ENCODE peak calls at places on chromosome 7, in nine cellular contexts. I is NCI-H446; S is stimulated activated CD4-positive, alpha-beta T cell treated with anti-CD3 and anti-CD28 coated beads, Interleukin-4, amount 100 ng/mL, for 4 hours; Z is activated naive CD4-positive, alpha-beta T cell; P is HuH-7; G is tibial nerve; D is WTC11; N is neuronal stem cell; M is heart left ventricle. V is an unnamed sample.

GRCh38 chr7:44811093-44811492 is 14.6 kb downstream of the PPIA start:
- DNase-seq in I (no peak), P (no peak), M (no peak), G (no peak), N (no peak), D (no peak), Z (no peak), S (no peak), V (no peak)

GRCh38 chr7:133207687-133208086 is 45.2 kb upstream of the EXOC4 start:
- DNase-seq in I (no peak), M (no peak), N (no peak), D (no peak), G (no peak), P (no peak), Z (no peak), S (no peak), V (no peak)

GRCh38 chr7:66748127-66748511 is 7.6 kb downstream of the RABGEF1 start:
- DNase-seq in P (no peak), M (no peak), S (no peak), G (no peak), I (no peak), D (no peak), Z (no peak), N (peak), V (no peak)

GRCh38 chr7:120785056-120785455 is 72.9 kb downstream of the TSPAN12 start:
- DNase-seq in M (no peak), S (no peak), G (no peak), Z (no peak), P (no peak), I (peak), N (no peak), D (no peak), V (no peak)

GRCh38 chr7:85160223-85160622 is 26.6 kb downstream of the SEMA3D start:
- DNase-seq in P (no peak), G (no peak), N (no peak), D (no peak), M (no peak), Z (no peak), S (no peak), I (no peak), V (no peak)

GRCh38 chr7:32059289-32060045 is 10.7 kb downstream of the PDE1C start:
- DNase-seq in I (no peak), G (no peak), P (no peak), N (no peak), M (no peak), S (no peak), D (no peak), Z (no peak), V (no peak)

GRCh38 chr7:29287366-29287765 is 92.8 kb downstream of the CHN2 start:
- DNase-seq in I (no peak), N (no peak), Z (no peak), P (no peak), D (no peak), M (no peak), S (no peak), G (no peak), V (no peak)

GRCh38 chr7:107232568-107233090 is 63.8 kb downstream of the HBP1 start:
- DNase-seq in N (no peak), S (no peak), Z (no peak), G (no peak), P (no peak), M (no peak), I (no peak), D (no peak), V (no peak)

GRCh38 chr7:26681819-26682418 is 182.5 kb downstream of the SKAP2 start:
- DNase-seq in M (no peak), I (peak), P (no peak), N (no peak), D (no peak), G (no peak), S (no peak), Z (no peak), V (peak)

GRCh38 chr7:157519798-157520244 is 183.0 kb downstream of the DNAJB6 start:
- DNase-seq in N (no peak), S (no peak), P (no peak), D (no peak), G (peak), I (no peak), Z (no peak), M (no peak), V (no peak)

GRCh38 chr7:148287538-148287937 is 303.0 kb upstream of the C7orf33 start:
- DNase-seq in P (no peak), D (no peak), S (no peak), Z (no peak), I (no peak), M (no peak), G (no peak), N (no peak), V (no peak)

GRCh38 chr7:158019726-158020705 is 567.6 kb downstream of the PTPRN2 start:
- DNase-seq in N (no peak), G (no peak), P (no peak), D (no peak), Z (no peak), S (no peak), M (peak), I (no peak), V (no peak)

GRCh38 chr7:100951888-100952560 is 2.7 kb downstream of the MUC3A start:
- DNase-seq in N (no peak), S (no peak), P (no peak), M (no peak), I (no peak), D (no peak), Z (no peak), G (no peak), V (no peak)

GRCh38 chr7:139153832-139154231 is 44.3 kb upstream of the ZC3HAV1 start:
- DNase-seq in G (no peak), S (no peak), P (no peak), M (no peak), D (no peak), I (no peak), Z (no peak), N (no peak), V (no peak)

GRCh38 chr7:31059551-31059950 is 7.4 kb downstream of the ADCYAP1R1 start:
- DNase-seq in Z (no peak), I (no peak), M (no peak), P (no peak), G (no peak), N (no peak), S (no peak), D (peak), V (no peak)

GRCh38 chr7:82694020-82694419 is 250.4 kb upstream of the CACNA2D1 start:
- DNase-seq in G (no peak), S (no peak), Z (no peak), P (no peak), M (no peak), N (no peak), D (no peak), I (no peak), V (no peak)

GRCh38 chr7:115516341-115516740 is 514.2 kb downstream of the TFEC start:
- DNase-seq in D (no peak), P (no peak), G (no peak), S (no peak), M (no peak), Z (no peak), I (no peak), N (no peak), V (no peak)

GRCh38 chr7:19405546-19405945 is 260.3 kb upstream of the FERD3L start:
- DNase-seq in I (no peak), M (no peak), G (no peak), Z (no peak), P (no peak), N (no peak), D (no peak), S (no peak), V (no peak)

GRCh38 chr7:37040330-37040729 is 316.0 kb upstream of the AOAH start:
- DNase-seq in S (no peak), I (no peak), P (no peak), Z (no peak), G (no peak), N (no peak), D (no peak), M (no peak), V (no peak)

GRCh38 chr7:50610521-50611277 is 45.5 kb upstream of the DDC start:
- DNase-seq in Z (no peak), M (no peak), P (no peak), D (no peak), I (no peak), S (no peak), G (no peak), N (no peak), V (no peak)